ENCODE peak calls at places on chromosome 15, in nine cellular contexts. N is OCI-LY7; X is pancreas; L is islet precursor cell; M is activated naive CD8-positive, alpha-beta T cell treated with anti-CD3 and anti-CD28 coated beads for 36 hours; S is GM23248; K is stimulated activated CD4-positive, alpha-beta T cell treated with anti-CD3 and anti-CD28 coated beads, Interleukin-15, amount 100 ng/mL, for 24 hours; U is lower leg skin; O is NCI-H2029. Y is an unnamed sample.

GRCh38 chr15:80929225-80929624 is 60.4 kb downstream of the MESD start:
- DNase-seq in N (no peak), X (no peak), L (no peak), M (no peak), S (peak; percentile 92), K (no peak), U (no peak), O (no peak), Y (no peak)

GRCh38 chr15:90207252-90207651 is 6.1 kb downstream of the SEMA4B start:
- DNase-seq in N (no peak), X (peak; percentile 8), L (no peak), M (no peak), S (no peak), K (no peak), U (no peak), O (no peak), Y (no peak)

GRCh38 chr15:43517354-43518072 is at the start of gene MAP1A:
- DNase-seq in N (peak; percentile 70), X (no peak), L (peak; percentile 93), M (no peak), S (peak; percentile 85), K (no peak), U (no peak), O (no peak), Y (no peak)

GRCh38 chr15:84572231-84572630 is 28.6 kb upstream of the ZSCAN2 start:
- DNase-seq in N (no peak), X (no peak), L (peak; percentile 60), M (no peak), S (peak; percentile 20), K (no peak), U (no peak), O (no peak), Y (no peak)

GRCh38 chr15:49696441-49696840 is 75.6 kb downstream of the DTWD1 start:
- DNase-seq in N (no peak), X (no peak), L (no peak), M (no peak), S (peak; percentile 70), K (no peak), U (no peak), O (no peak), Y (no peak)

GRCh38 chr15:85840079-85840801 is 45.5 kb upstream of the KLHL25 start:
- DNase-seq in N (peak; percentile 82), X (peak; percentile 98), L (peak; percentile 96), M (peak; percentile 85), S (peak; percentile 81), K (peak; percentile 89), U (peak; percentile 71), O (peak; percentile 43), Y (peak; percentile 90)

GRCh38 chr15:23422946-23423708 is 23.9 kb downstream of the GOLGA6L2 start:
- DNase-seq in N (no peak), X (no peak), L (peak; percentile 68), M (no peak), S (peak; percentile 28), K (no peak), U (no peak), O (no peak), Y (peak; percentile 66)

GRCh38 chr15:65631503-65631902 is 9.8 kb downstream of the SLC24A1 start:
- DNase-seq in N (no peak), X (no peak), L (no peak), M (no peak), S (no peak), K (no peak), U (no peak), O (no peak), Y (no peak)

GRCh38 chr15:31571676-31572075 is 245.0 kb downstream of the KLF13 start:
- DNase-seq in N (no peak), X (no peak), L (no peak), M (no peak), S (peak; percentile 28), K (no peak), U (no peak), O (no peak), Y (no peak)

GRCh38 chr15:61013146-61013545 is 216.0 kb downstream of the RORA start:
- DNase-seq in N (no peak), X (no peak), L (no peak), M (no peak), S (no peak), K (no peak), U (no peak), O (no peak), Y (no peak)

GRCh38 chr15:69719527-69719926 is 266.9 kb downstream of the RPLP1 start:
- DNase-seq in N (peak; percentile 18), X (no peak), L (no peak), M (peak; percentile 67), S (no peak), K (peak; percentile 68), U (no peak), O (no peak), Y (no peak)

GRCh38 chr15:91954211-91954804 is 100.8 kb downstream of the SLCO3A1 start:
- DNase-seq in N (no peak), X (no peak), L (no peak), M (no peak), S (no peak), K (no peak), U (no peak), O (no peak), Y (no peak)

GRCh38 chr15:62559049-62559733 is 394.1 kb upstream of the C2CD4B start:
- DNase-seq in N (no peak), X (no peak), L (no peak), M (no peak), S (peak; percentile 87), K (no peak), U (no peak), O (peak; percentile 17), Y (no peak)

GRCh38 chr15:66598095-66598815 is 32.5 kb upstream of the LCTL start:
- DNase-seq in N (no peak), X (no peak), L (peak; percentile 49), M (peak; percentile 11), S (no peak), K (no peak), U (no peak), O (no peak), Y (no peak)

GRCh38 chr15:29773816-29774215 is 48.5 kb downstream of the TJP1 start:
- DNase-seq in N (no peak), X (no peak), L (no peak), M (no peak), S (peak; percentile 20), K (no peak), U (no peak), O (no peak), Y (no peak)

GRCh38 chr15:82935382-82935781 is 17.1 kb downstream of the HOMER2 start:
- DNase-seq in N (no peak), X (no peak), L (no peak), M (no peak), S (no peak), K (no peak), U (no peak), O (no peak), Y (no peak)

GRCh38 chr15:34927726-34928125 is 41.8 kb downstream of the AQR start:
- DNase-seq in N (no peak), X (no peak), L (no peak), M (no peak), S (no peak), K (no peak), U (no peak), O (peak; percentile 15), Y (no peak)

GRCh38 chr15:78327442-78327841 is 12.7 kb upstream of the CRABP1 start:
- DNase-seq in N (no peak), X (no peak), L (no peak), M (no peak), S (peak; percentile 38), K (no peak), U (peak; percentile 47), O (no peak), Y (no peak)

GRCh38 chr15:39641187-39641889 is 60.5 kb downstream of the THBS1 start:
- DNase-seq in N (no peak), X (no peak), L (no peak), M (no peak), S (no peak), K (no peak), U (no peak), O (no peak), Y (no peak)

Y was measured in RWPE2.